ENCODE peak calls at places on chromosomes 13 and 19, in eight cellular contexts. U is tibial artery, D is HepG2, P is ovary, J is H9, R is PC-3, H is A549, O is heart left ventricle. Y is an unnamed sample. For H3K4me1, the result is how much of the 10 kb centered on the place peaks cover.

GRCh38 chr13:97339019-97339988 is 94.7 kb upstream of the RAP2A start:
- DNase-seq in O (peak), R (no peak), U (peak), P (peak), D (no peak), J (no peak), H (no peak), Y (no peak)

GRCh38 chr13:58795715-58796114 is 1164.2 kb downstream of the PCDH17 start:
- DNase-seq in H (no peak), U (no peak), J (no peak), O (no peak), R (no peak), D (no peak), P (no peak), Y (no peak)

GRCh38 chr19:38583219-38583984 is 34.4 kb downstream of the MAP4K1 start:
- DNase-seq in R (no peak), H (no peak), P (no peak), U (no peak), D (no peak), O (no peak), J (no peak), Y (no peak)

GRCh38 chr13:96848275-96848674 is 146.0 kb downstream of the OXGR1 start:
- DNase-seq in O (no peak), J (no peak), D (peak), U (no peak), P (no peak), H (no peak), R (no peak), Y (no peak)

GRCh38 chr19:9000933-9001332 is 9.3 kb downstream of the MUC16 start:
- DNase-seq in R (no peak), U (no peak), P (no peak), H (no peak), J (no peak), D (no peak), O (no peak), Y (no peak)

GRCh38 chr13:114004416-114005205 is 30.7 kb upstream of the C13orf46 start:
- DNase-seq in O (no peak), H (no peak), D (peak), J (no peak), P (peak), R (no peak), U (peak), Y (no peak)

GRCh38 chr13:100855151-100855550 is 180.6 kb upstream of the TMTC4 start:
- DNase-seq in J (no peak), D (no peak), O (no peak), H (no peak), P (no peak), R (no peak), U (no peak), Y (no peak)

GRCh38 chr19:13717194-13717643 is 47.1 kb upstream of the MRI1 start:
- DNase-seq in U (no peak), R (peak), H (no peak), D (no peak), P (no peak), O (no peak), J (no peak), Y (no peak)

GRCh38 chr13:60790620-60791019 is 393.6 kb downstream of the TDRD3 start:
- DNase-seq in R (no peak), J (peak), U (peak), O (no peak), H (no peak), D (no peak), P (no peak), Y (no peak)

GRCh38 chr13:98577823-98578285 is 947 bp upstream of the STK24 start:
- DNase-seq in P (peak), D (peak), J (no peak), O (no peak), R (no peak), U (no peak), H (no peak), Y (peak)

GRCh38 chr13:98576963-98577822 is at the start of gene STK24:
- DNase-seq in P (peak), O (peak), H (no peak), U (peak), J (peak), R (peak), D (peak), Y (peak)

GRCh38 chr13:98576215-98576945 is 527 bp downstream of the STK24 start:
- DNase-seq in J (no peak), U (peak), H (no peak), P (peak), D (no peak), R (no peak), O (peak), Y (peak)

GRCh38 chr13:98575876-98576214 is 1.1 kb downstream of the STK24 start:
- DNase-seq in D (no peak), J (no peak), O (no peak), R (no peak), H (no peak), P (no peak), U (no peak), Y (no peak)

DNA sequence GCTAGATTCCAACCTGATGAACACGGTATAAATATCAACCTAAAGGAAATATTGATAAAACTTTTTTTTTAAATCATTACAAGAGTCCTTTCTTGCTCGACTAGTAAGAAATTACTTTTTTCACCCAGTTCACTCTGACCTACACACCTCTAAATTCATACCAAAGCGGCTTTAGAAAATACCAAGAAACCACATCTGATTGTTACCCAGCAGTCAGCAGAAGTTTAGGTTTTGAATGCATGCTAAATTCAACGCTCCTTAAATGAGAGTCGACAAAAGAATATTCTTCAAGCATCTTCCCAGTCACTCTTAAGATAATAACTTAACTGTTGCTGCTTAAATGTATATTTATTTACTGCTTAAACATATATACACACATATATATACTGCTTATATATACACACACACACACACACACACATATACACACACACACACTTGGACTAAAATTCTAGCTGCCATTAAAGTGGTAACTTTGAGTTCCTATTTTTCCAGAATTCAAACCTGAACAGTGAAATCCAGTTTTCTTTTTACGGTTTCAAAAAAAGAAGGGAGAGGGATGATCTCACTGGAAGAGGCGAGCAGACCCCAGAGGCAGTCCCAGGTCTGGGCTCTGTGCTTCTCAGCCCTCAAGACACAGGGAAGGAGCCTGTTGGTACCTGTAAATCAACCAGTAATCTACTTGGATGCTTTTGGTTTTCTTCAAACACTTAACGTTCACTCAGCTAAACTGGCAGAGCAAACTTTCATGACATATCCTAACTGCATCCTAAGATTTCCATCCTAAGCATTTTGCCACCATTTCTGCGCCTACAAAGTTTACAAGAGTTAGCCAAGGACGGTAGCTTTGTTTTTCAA is 1.7 kb downstream of the STK24 start:
- DNase-seq in R (no peak), P (no peak), D (no peak), O (no peak), J (no peak), U (no peak), H (no peak), Y (no peak)
- H3K4me1 ChIP-seq in R (under half), P (under half), D (half or more), O (half or more), J (under half), U (under half), H (half or more), Y (half or more)

GRCh38 chr13:49219647-49220034 is 497 bp upstream of the MLNR start:
- DNase-seq in P (no peak), D (peak), J (peak), O (no peak), H (no peak), U (no peak), R (no peak), Y (no peak)

GRCh38 chr13:49218493-49219051 is 1.6 kb upstream of the MLNR start:
- DNase-seq in R (no peak), H (no peak), P (no peak), J (peak), O (no peak), D (no peak), U (no peak), Y (no peak)

GRCh38 chr13:49220856-49221614 is 897 bp downstream of the MLNR start:
- DNase-seq in P (no peak), D (no peak), J (peak), O (no peak), H (no peak), R (no peak), U (no peak), Y (no peak)

GRCh38 chr13:49217962-49218492 is 2.1 kb upstream of the MLNR start:
- DNase-seq in U (no peak), D (no peak), J (no peak), O (no peak), P (no peak), R (no peak), H (no peak), Y (no peak)

GRCh38 chr13:49220035-49220855 is at the start of gene MLNR:
- DNase-seq in H (peak), P (no peak), O (no peak), J (peak), R (no peak), D (peak), U (no peak), Y (peak)
- TF ChIP-seq CTCF in H (peak), P (peak), O (no peak), J (peak), R (no peak), D (peak), U (no peak), Y (no peak)

GRCh38 chr13:31495336-31495735 is 244.0 kb upstream of the RXFP2 start:
- DNase-seq in J (no peak), P (no peak), H (no peak), O (no peak), D (no peak), U (no peak), R (no peak), Y (no peak)
- H3K4me1 ChIP-seq in J (under half), P (under half), H (under half), O (under half), D (under half), U (under half), R (under half), Y (under half)

DNA sequence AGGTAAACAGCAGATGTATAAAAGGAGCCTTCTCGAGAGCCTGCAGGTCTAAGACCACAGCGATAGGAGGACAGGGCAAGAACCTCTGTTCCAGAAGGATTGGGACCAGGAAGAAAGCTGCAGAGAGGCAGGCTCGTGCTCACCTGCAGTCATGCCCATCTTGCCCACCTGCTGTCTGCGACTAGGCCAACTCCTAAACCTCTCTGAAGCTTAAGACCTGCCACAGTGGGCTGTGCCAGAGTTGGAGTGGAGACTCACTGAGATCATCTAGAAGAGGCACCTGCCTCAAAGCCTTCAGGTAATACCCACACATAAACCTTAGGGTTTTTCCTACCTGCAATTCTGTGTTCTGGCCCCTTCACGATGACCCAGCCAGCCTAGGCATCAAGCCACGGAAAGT is 68.7 kb downstream of the IRS2 start:
- DNase-seq in U (no peak), D (no peak), P (no peak), R (no peak), J (no peak), O (no peak), H (no peak), Y (no peak)
- TF ChIP-seq CTCF in U (no peak), D (no peak), P (no peak), R (no peak), J (no peak), O (no peak), H (no peak), Y (no peak)

DNA sequence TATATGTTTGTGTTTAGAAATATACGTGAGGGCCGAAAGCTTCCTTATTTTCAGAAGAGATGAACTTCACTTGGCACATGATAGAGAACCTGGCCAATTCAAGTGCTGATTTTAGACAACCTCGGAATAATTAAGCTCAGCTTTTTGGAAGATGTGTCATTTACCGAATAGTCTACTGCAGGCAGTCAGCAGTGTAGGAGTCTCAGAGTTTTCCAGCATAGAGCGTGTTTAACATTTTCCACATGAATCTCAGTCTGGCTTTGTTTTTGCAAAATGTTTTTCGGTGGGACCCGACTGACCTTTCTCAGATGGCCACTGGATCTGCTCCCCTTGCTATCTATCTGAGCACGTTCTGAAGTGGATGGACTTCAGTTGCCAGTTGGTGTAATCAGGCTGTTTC is 4.7 kb downstream of the RNASEH2B start:
- DNase-seq in J (no peak), H (no peak), U (no peak), O (no peak), D (no peak), R (no peak), P (no peak), Y (no peak)
- H3K4me1 ChIP-seq in J (under half), H (under half), U (under half), O (half or more), D (under half), R (under half), P (under half), Y (under half)

GRCh38 chr19:36688058-36688457 is 646 bp downstream of the ZNF567 start:
- DNase-seq in J (no peak), P (no peak), R (no peak), U (no peak), D (no peak), H (no peak), O (no peak), Y (no peak)

GRCh38 chr19:36687214-36688056 is at the start of gene ZNF567:
- DNase-seq in J (peak), D (peak), H (peak), P (peak), U (peak), O (peak), R (peak), Y (peak)

GRCh38 chr19:36685835-36686234 is 1.6 kb upstream of the ZNF567 start:
- DNase-seq in H (no peak), U (no peak), D (no peak), P (no peak), R (no peak), O (no peak), J (no peak), Y (no peak)

GRCh38 chr19:36686365-36687213 is 823 bp upstream of the ZNF567 start:
- DNase-seq in U (peak), P (peak), H (no peak), R (peak), J (no peak), O (no peak), D (no peak), Y (peak)
- TF ChIP-seq CTCF in U (no peak), P (no peak), H (no peak), R (no peak), J (no peak), O (no peak), D (no peak), Y (no peak)

DNA sequence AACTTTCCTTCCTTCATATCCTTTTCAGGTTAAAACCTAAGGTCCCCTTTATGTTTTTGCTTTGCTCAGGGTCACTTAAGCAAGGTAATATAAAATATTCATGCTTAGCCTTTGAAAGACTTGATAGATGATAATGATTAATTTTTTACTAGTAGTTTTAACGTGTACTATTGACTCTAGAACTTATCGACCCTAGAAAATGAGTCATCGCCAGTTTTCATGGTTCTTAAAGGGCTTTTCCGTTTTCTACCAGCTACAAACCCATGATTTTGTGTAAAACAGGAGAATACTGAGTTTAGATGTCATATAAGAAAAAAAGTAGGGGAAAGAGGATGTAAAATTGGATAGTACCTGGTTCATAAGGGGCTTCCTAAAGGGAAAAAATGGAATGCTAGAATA is 75.7 kb downstream of the DHRS12 start:
- DNase-seq in H (no peak), P (no peak), U (no peak), D (no peak), O (no peak), R (no peak), J (no peak), Y (no peak)
- H3K4me1 ChIP-seq in H (half or more), P (under half), U (under half), D (under half), O (under half), R (under half), J (under half), Y (under half)

DNA sequence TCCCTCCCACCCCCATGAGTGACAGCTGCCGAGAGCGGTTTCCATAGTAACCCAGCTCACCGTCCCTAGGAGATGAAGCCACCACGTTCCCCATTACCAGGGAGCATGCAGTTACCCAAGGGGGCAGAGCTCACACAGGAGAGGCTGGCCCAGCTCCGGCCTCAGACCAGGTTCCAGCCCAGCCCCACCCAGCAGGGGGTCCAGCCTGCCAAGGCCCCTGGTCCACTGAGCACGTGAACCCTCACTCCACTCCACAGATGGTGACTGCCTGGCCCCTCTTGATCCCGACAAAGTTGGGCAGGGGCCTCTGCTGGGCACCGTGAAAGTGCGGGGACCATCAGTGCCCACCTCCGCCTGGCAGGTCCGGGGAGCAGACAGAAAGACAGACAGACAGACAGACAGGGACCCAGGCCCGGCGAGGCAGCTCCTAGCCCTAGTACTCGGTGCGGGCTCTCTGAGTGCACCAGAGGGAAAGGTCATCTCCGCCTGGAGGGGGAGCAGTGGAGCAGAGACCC is 50.7 kb downstream of the CELF5 start:
- DNase-seq in P (no peak), H (peak), U (no peak), J (peak), O (no peak), D (peak), R (peak), Y (no peak)
- TF ChIP-seq CTCF in P (no peak), H (no peak), U (no peak), J (no peak), O (no peak), D (no peak), R (peak), Y (peak)